ENCODE peak calls at places on chromosomes 11 and 22, in four cellular contexts. E, S, U and V are unnamed samples.

GRCh38 chr11:115645631-115646271 is 141.5 kb upstream of the CADM1 start:
- DNase-seq in S (no peak), U (no peak), E (no peak), V (peak; percentile 75)

GRCh38 chr11:34791725-34792124 is 124.5 kb downstream of the APIP start:
- DNase-seq in S (no peak), E (no peak), U (peak; percentile 20), V (no peak)

GRCh38 chr22:31607696-31608095 is 54.3 kb downstream of the PISD start:
- DNase-seq in E (no peak), S (no peak), U (no peak), V (no peak)

GRCh38 chr11:86355256-86355655 is 19.4 kb upstream of the CCDC81 start:
- DNase-seq in S (no peak), U (no peak), E (no peak), V (no peak)

GRCh38 chr22:27804683-27805297 is 3.2 kb upstream of the MN1 start:
- DNase-seq in U (peak; percentile 50), E (peak; percentile 46), S (peak; percentile 77), V (peak; percentile 78)

GRCh38 chr11:69257838-69258658 is 35.9 kb upstream of the MYEOV start:
- DNase-seq in E (no peak), S (no peak), U (no peak), V (no peak)

GRCh38 chr11:13726456-13726855 is 58.0 kb downstream of the FAR1 start:
- DNase-seq in U (no peak), S (no peak), E (no peak), V (no peak)

GRCh38 chr22:29830585-29830984 is 7.5 kb downstream of the ASCC2 start:
- DNase-seq in E (no peak), U (no peak), S (no peak), V (peak; percentile 83)

GRCh38 chr11:44058275-44058674 is 7.8 kb upstream of the ACCS start:
- DNase-seq in S (no peak), E (no peak), U (no peak), V (no peak)

GRCh38 chr22:36180928-36181327 is 20.4 kb upstream of the APOL3 start:
- DNase-seq in U (no peak), S (no peak), E (no peak), V (no peak)

GRCh38 chr22:45612451-45612901 is 59.2 kb upstream of the ATXN10 start:
- DNase-seq in U (no peak), S (peak; percentile 36), E (peak; percentile 82), V (peak; percentile 71)

GRCh38 chr11:119518746-119519382 is 95.9 kb upstream of the THY1 start:
- DNase-seq in S (peak; percentile 25), E (no peak), U (no peak), V (no peak)

GRCh38 chr11:111520565-111520964 is 6.0 kb downstream of the HOATZ start:
- DNase-seq in E (peak; percentile 37), S (no peak), U (no peak), V (no peak)

GRCh38 chr11:88522624-88523361 is 185.3 kb upstream of the CTSC start:
- DNase-seq in E (no peak), S (no peak), U (no peak), V (no peak)

GRCh38 chr11:120674537-120674936 is 163.0 kb downstream of the GRIK4 start:
- DNase-seq in E (no peak), S (no peak), U (peak; percentile 78), V (no peak)

GRCh38 chr11:15800121-15800800 is 556.1 kb downstream of the SOX6 start:
- DNase-seq in U (peak; percentile 55), S (no peak), E (peak; percentile 36), V (peak; percentile 52)

GRCh38 chr11:113675003-113675471 is 31.1 kb downstream of the TMPRSS5 start:
- DNase-seq in U (no peak), E (peak; percentile 67), S (no peak), V (no peak)

GRCh38 chr11:91293119-91293518 is 931.5 kb upstream of the FAT3 start:
- DNase-seq in E (no peak), U (no peak), S (no peak), V (no peak)

GRCh38 chr22:43726296-43726695 is 85.8 kb downstream of the EFCAB6 start:
- DNase-seq in S (peak; percentile 50), E (no peak), U (no peak), V (no peak)

GRCh38 chr11:119284344-119285157 is 32.4 kb downstream of the MCAM start:
- DNase-seq in E (peak; percentile 43), U (peak; percentile 53), S (no peak), V (no peak)

GRCh38 chr11:35785287-35786167 is 123.0 kb downstream of the TRIM44 start:
- DNase-seq in E (no peak), S (no peak), U (no peak), V (no peak)

GRCh38 chr11:5891216-5891800 is 1.7 kb upstream of the OR52E5 start:
- DNase-seq in U (peak; percentile 2), E (no peak), S (no peak), V (no peak)

GRCh38 chr22:36762687-36763260 is 13.1 kb downstream of the IFT27 start:
- DNase-seq in S (peak; percentile 37), E (peak; percentile 9), U (no peak), V (peak; percentile 87)

GRCh38 chr11:106077609-106078517 is at the start of gene AASDHPPT:
- DNase-seq in S (peak; percentile 19), E (peak; percentile 9), U (peak; percentile 44), V (no peak)

GRCh38 chr11:69466039-69466438 is 15.4 kb upstream of the LINC01488 start:
- DNase-seq in U (peak; percentile 31), E (no peak), S (no peak), V (peak; percentile 2)

GRCh38 chr22:41482319-41482935 is 13.5 kb downstream of the ACO2 start:
- DNase-seq in S (no peak), E (peak; percentile 26), U (no peak), V (no peak)

GRCh38 chr11:117614695-117615094 is 182.3 kb downstream of the DSCAML1 start:
- DNase-seq in U (no peak), S (no peak), E (no peak), V (no peak)